ENCODE peak calls at places on chromosomes 4 and X, in seven cellular contexts. H, I, X, Z, L, G and Q are unnamed samples.
A peak's percentile ranks its signal among the peaks of the same experiment; 100 is the strongest.

GRCh38 chrX:103554687-103555417 is 30.5 kb upstream of the TCEAL4 start:
- DNase-seq in H (peak; percentile 53), I (peak; percentile 80), X (no peak), Z (peak; percentile 36), L (peak; percentile 70), G (no peak), Q (peak; percentile 93)

GRCh38 chr4:81049861-81050423 is 19.4 kb downstream of the BMP3 start:
- DNase-seq in H (no peak), I (no peak), X (no peak), Z (peak; percentile 4), L (no peak), G (no peak), Q (no peak)

GRCh38 chr4:72394264-72394663 is 174.8 kb downstream of the ADAMTS3 start:
- DNase-seq in H (no peak), I (no peak), X (no peak), Z (no peak), L (no peak), G (no peak), Q (no peak)

GRCh38 chr4:87274327-87274726 is 48.4 kb downstream of the HSD17B13 start:
- DNase-seq in H (no peak), I (no peak), X (no peak), Z (no peak), L (no peak), G (no peak), Q (no peak)

GRCh38 chrX:149145845-149146285 is 359.2 kb downstream of the IDS start:
- DNase-seq in H (no peak), I (peak; percentile 76), X (no peak), Z (no peak), L (no peak), G (no peak), Q (peak; percentile 35)

GRCh38 chrX:38036471-38036870 is 30.1 kb downstream of the SYTL5 start:
- DNase-seq in H (no peak), I (no peak), X (no peak), Z (no peak), L (no peak), G (no peak), Q (no peak)

GRCh38 chr4:107044170-107044569 is 8.1 kb upstream of the DKK2 start:
- DNase-seq in H (no peak), I (no peak), X (no peak), Z (no peak), L (no peak), G (no peak), Q (no peak)

GRCh38 chrX:71053217-71053621 is 14.9 kb downstream of the SNX12 start:
- DNase-seq in H (no peak), I (peak; percentile 83), X (no peak), Z (no peak), L (peak; percentile 54), G (no peak), Q (peak; percentile 97)

GRCh38 chrX:48835524-48836329 is at the start of gene PCSK1N:
- DNase-seq in H (peak; percentile 16), I (peak; percentile 87), X (no peak), Z (no peak), L (peak; percentile 38), G (no peak), Q (peak; percentile 50)

GRCh38 chr4:138897818-138898226 is 117.8 kb upstream of the NOCT start:
- DNase-seq in H (no peak), I (peak; percentile 54), X (no peak), Z (peak; percentile 60), L (no peak), G (no peak), Q (no peak)

GRCh38 chr4:8039290-8039689 is 99.6 kb upstream of the AFAP1 start:
- DNase-seq in H (no peak), I (no peak), X (no peak), Z (no peak), L (peak; percentile 78), G (no peak), Q (no peak)

GRCh38 chr4:15006416-15007024 is 4.2 kb downstream of the CPEB2 start:
- DNase-seq in H (peak; percentile 7), I (no peak), X (no peak), Z (peak; percentile 17), L (no peak), G (no peak), Q (no peak)

GRCh38 chr4:143411527-143412480 is 75.1 kb downstream of the GAB1 start:
- DNase-seq in H (no peak), I (no peak), X (no peak), Z (peak; percentile 53), L (no peak), G (no peak), Q (no peak)

GRCh38 chr4:155906554-155907247 is 3.2 kb downstream of the TDO2 start:
- DNase-seq in H (no peak), I (no peak), X (no peak), Z (peak; percentile 99), L (no peak), G (no peak), Q (no peak)

GRCh38 chr4:23166919-23167318 is 474.2 kb downstream of the GBA3 start:
- DNase-seq in H (no peak), I (no peak), X (no peak), Z (no peak), L (no peak), G (no peak), Q (no peak)

GRCh38 chr4:55154290-55154880 is 29.0 kb upstream of the KDR start:
- DNase-seq in H (no peak), I (no peak), X (no peak), Z (no peak), L (no peak), G (no peak), Q (no peak)

GRCh38 chr4:76251448-76252270 is at the start of gene FAM47E:
- DNase-seq in H (peak; percentile 7), I (peak; percentile 87), X (peak; percentile 39), Z (peak; percentile 29), L (peak; percentile 91), G (peak; percentile 80), Q (peak; percentile 96)

GRCh38 chrX:41336447-41336846 is 2.5 kb downstream of the DDX3X start:
- DNase-seq in H (no peak), I (no peak), X (no peak), Z (no peak), L (no peak), G (no peak), Q (peak; percentile 45)

GRCh38 chr4:77959566-77960338 is 97.1 kb downstream of the MRPL1 start:
- DNase-seq in H (no peak), I (no peak), X (peak; percentile 42), Z (peak; percentile 67), L (no peak), G (no peak), Q (no peak)

GRCh38 chr4:15414601-15415091 is 13.2 kb upstream of the C1QTNF7 start:
- DNase-seq in H (no peak), I (no peak), X (no peak), Z (peak; percentile 90), L (no peak), G (no peak), Q (no peak)

GRCh38 chrX:10045327-10046000 is 78.3 kb downstream of the CLDN34 start:
- DNase-seq in H (no peak), I (no peak), X (no peak), Z (no peak), L (no peak), G (peak; percentile 87), Q (no peak)

GRCh38 chrX:33142331-33142730 is 69.0 kb downstream of the DMD start:
- DNase-seq in H (no peak), I (no peak), X (no peak), Z (no peak), L (no peak), G (no peak), Q (no peak)

GRCh38 chr4:38381788-38382187 is 282.2 kb upstream of the KLF3 start:
- DNase-seq in H (no peak), I (no peak), X (no peak), Z (peak; percentile 76), L (no peak), G (no peak), Q (no peak)

GRCh38 chr4:7761720-7762119 is 177.9 kb downstream of the AFAP1 start:
- DNase-seq in H (peak; percentile 43), I (peak; percentile 82), X (peak; percentile 23), Z (peak; percentile 62), L (peak; percentile 75), G (peak; percentile 89), Q (peak; percentile 69)

GRCh38 chr4:40289366-40290188 is 45.6 kb upstream of the CHRNA9 start:
- DNase-seq in H (peak; percentile 75), I (no peak), X (no peak), Z (no peak), L (no peak), G (no peak), Q (no peak)

GRCh38 chr4:160493206-160493605 is 1390.3 kb downstream of the RAPGEF2 start:
- DNase-seq in H (no peak), I (no peak), X (no peak), Z (no peak), L (no peak), G (no peak), Q (no peak)

GRCh38 chr4:142336251-142336934 is 509.7 kb downstream of the INPP4B start:
- DNase-seq in H (no peak), I (no peak), X (no peak), Z (no peak), L (no peak), G (no peak), Q (no peak)

GRCh38 chr4:26141916-26142638 is 178.7 kb upstream of the RBPJ start:
- DNase-seq in H (no peak), I (no peak), X (no peak), Z (peak; percentile 63), L (no peak), G (peak; percentile 73), Q (peak; percentile 14)

GRCh38 chr4:120052840-120053239 is 13.8 kb downstream of the MAD2L1 start:
- DNase-seq in H (no peak), I (no peak), X (no peak), Z (peak; percentile 92), L (no peak), G (peak; percentile 93), Q (no peak)

GRCh38 chr4:102614801-102615200 is 113.6 kb downstream of the NFKB1 start:
- DNase-seq in H (no peak), I (peak; percentile 60), X (no peak), Z (no peak), L (no peak), G (no peak), Q (peak; percentile 44)

GRCh38 chr4:98663226-98664006 is 5.0 kb upstream of the TSPAN5 start:
- DNase-seq in H (peak; percentile 69), I (peak; percentile 49), X (no peak), Z (no peak), L (no peak), G (no peak), Q (no peak)

GRCh38 chrX:40094900-40095587 is 2.7 kb downstream of the BCOR start:
- DNase-seq in H (no peak), I (no peak), X (no peak), Z (no peak), L (no peak), G (no peak), Q (no peak)

GRCh38 chr4:77432702-77433101 is 172.9 kb upstream of the CXCL13 start:
- DNase-seq in H (no peak), I (no peak), X (no peak), Z (no peak), L (no peak), G (no peak), Q (no peak)